ENCODE peak calls at places on chromosome 17, in seven cellular contexts. One of them, this sample, is unnamed.
A peak's percentile ranks its signal among the peaks of the same experiment; 100 is the strongest.

GRCh38 chr17:77875051-77875780 is 83.3 kb upstream of the TNRC6C start:
- DNase-seq in osteoblast: peak; percentile 97
- DNase-seq in hepatocyte: no peak
- DNase-seq in ascending aorta: no peak
- DNase-seq in RWPE1: no peak
- DNase-seq in epithelial cell of prostate: no peak
- DNase-seq in H9: no peak
- DNase-seq in this sample: no peak

GRCh38 chr17:45640141-45640850 is 143.8 kb upstream of the CRHR1 start:
- DNase-seq in osteoblast: peak; percentile 92
- DNase-seq in hepatocyte: peak; percentile 89
- DNase-seq in ascending aorta: no peak
- DNase-seq in RWPE1: peak; percentile 61
- DNase-seq in epithelial cell of prostate: peak; percentile 14
- DNase-seq in H9: peak; percentile 90
- DNase-seq in this sample: peak; percentile 91

GRCh38 chr17:10733666-10734065 is 3.8 kb upstream of the TMEM220 start:
- DNase-seq in osteoblast: no peak
- DNase-seq in hepatocyte: no peak
- DNase-seq in ascending aorta: no peak
- DNase-seq in RWPE1: no peak
- DNase-seq in epithelial cell of prostate: no peak
- DNase-seq in H9: peak; percentile 19
- DNase-seq in this sample: no peak

GRCh38 chr17:10172241-10172741 is 26.1 kb downstream of the GAS7 start:
- DNase-seq in osteoblast: no peak
- DNase-seq in hepatocyte: no peak
- DNase-seq in ascending aorta: no peak
- DNase-seq in RWPE1: peak; percentile 14
- DNase-seq in epithelial cell of prostate: no peak
- DNase-seq in H9: no peak
- DNase-seq in this sample: no peak

GRCh38 chr17:36742267-36743000 is 141.1 kb downstream of the MRM1 start:
- DNase-seq in osteoblast: no peak
- DNase-seq in hepatocyte: no peak
- DNase-seq in ascending aorta: no peak
- DNase-seq in RWPE1: no peak
- DNase-seq in epithelial cell of prostate: no peak
- DNase-seq in H9: peak; percentile 69
- DNase-seq in this sample: no peak

GRCh38 chr17:35189291-35189690 is 4.9 kb downstream of the SLC35G3 start:
- DNase-seq in osteoblast: peak; percentile 76
- DNase-seq in hepatocyte: no peak
- DNase-seq in ascending aorta: no peak
- DNase-seq in RWPE1: peak; percentile 59
- DNase-seq in epithelial cell of prostate: no peak
- DNase-seq in H9: no peak
- DNase-seq in this sample: no peak

GRCh38 chr17:46195939-46196338 is 2.7 kb upstream of the KANSL1 start:
- DNase-seq in osteoblast: no peak
- DNase-seq in hepatocyte: no peak
- DNase-seq in ascending aorta: no peak
- DNase-seq in RWPE1: no peak
- DNase-seq in epithelial cell of prostate: no peak
- DNase-seq in H9: no peak
- DNase-seq in this sample: no peak

GRCh38 chr17:64622931-64623654 is 39.0 kb downstream of the SMURF2 start:
- DNase-seq in osteoblast: peak; percentile 63
- DNase-seq in hepatocyte: no peak
- DNase-seq in ascending aorta: no peak
- DNase-seq in RWPE1: peak; percentile 85
- DNase-seq in epithelial cell of prostate: peak; percentile 26
- DNase-seq in H9: no peak
- DNase-seq in this sample: no peak

GRCh38 chr17:34582185-34582900 is 3.0 kb downstream of the TMEM132E start:
- DNase-seq in osteoblast: peak; percentile 79
- DNase-seq in hepatocyte: no peak
- DNase-seq in ascending aorta: no peak
- DNase-seq in RWPE1: no peak
- DNase-seq in epithelial cell of prostate: no peak
- DNase-seq in H9: peak; percentile 60
- DNase-seq in this sample: no peak

GRCh38 chr17:75036643-75037268 is 10.0 kb downstream of the ATP5PD start:
- DNase-seq in osteoblast: no peak
- DNase-seq in hepatocyte: peak; percentile 38
- DNase-seq in ascending aorta: peak; percentile 57
- DNase-seq in RWPE1: peak; percentile 64
- DNase-seq in epithelial cell of prostate: no peak
- DNase-seq in H9: peak; percentile 84
- DNase-seq in this sample: no peak

GRCh38 chr17:65532491-65532890 is 29.0 kb downstream of the AXIN2 start:
- DNase-seq in osteoblast: peak; percentile 14
- DNase-seq in hepatocyte: no peak
- DNase-seq in ascending aorta: no peak
- DNase-seq in RWPE1: no peak
- DNase-seq in epithelial cell of prostate: no peak
- DNase-seq in H9: no peak
- DNase-seq in this sample: no peak

GRCh38 chr17:7309628-7310027 is 2.2 kb downstream of the EIF5A start:
- DNase-seq in osteoblast: peak; percentile 13
- DNase-seq in hepatocyte: no peak
- DNase-seq in ascending aorta: no peak
- DNase-seq in RWPE1: no peak
- DNase-seq in epithelial cell of prostate: no peak
- DNase-seq in H9: no peak
- DNase-seq in this sample: no peak

GRCh38 chr17:74454197-74455024 is 12.0 kb upstream of the CD300A start:
- DNase-seq in osteoblast: peak; percentile 99
- DNase-seq in hepatocyte: peak; percentile 97
- DNase-seq in ascending aorta: no peak
- DNase-seq in RWPE1: no peak
- DNase-seq in epithelial cell of prostate: no peak
- DNase-seq in H9: peak; percentile 55
- DNase-seq in this sample: peak; percentile 97

GRCh38 chr17:16243811-16244567 is 27.0 kb downstream of the PIGL start:
- DNase-seq in osteoblast: no peak
- DNase-seq in hepatocyte: no peak
- DNase-seq in ascending aorta: no peak
- DNase-seq in RWPE1: no peak
- DNase-seq in epithelial cell of prostate: no peak
- DNase-seq in H9: peak; percentile 67
- DNase-seq in this sample: no peak

GRCh38 chr17:9414471-9414870 is 161.1 kb downstream of the STX8 start:
- DNase-seq in osteoblast: no peak
- DNase-seq in hepatocyte: no peak
- DNase-seq in ascending aorta: no peak
- DNase-seq in RWPE1: no peak
- DNase-seq in epithelial cell of prostate: no peak
- DNase-seq in H9: no peak
- DNase-seq in this sample: no peak

GRCh38 chr17:58318065-58318481 is 10.5 kb downstream of the TSPOAP1 start:
- DNase-seq in osteoblast: peak; percentile 74
- DNase-seq in hepatocyte: no peak
- DNase-seq in ascending aorta: no peak
- DNase-seq in RWPE1: no peak
- DNase-seq in epithelial cell of prostate: no peak
- DNase-seq in H9: peak; percentile 25
- DNase-seq in this sample: peak; percentile 12

GRCh38 chr17:63984651-63985386 is 12.1 kb upstream of the SCN4A start:
- DNase-seq in osteoblast: peak; percentile 97
- DNase-seq in hepatocyte: peak; percentile 46
- DNase-seq in ascending aorta: peak; percentile 42
- DNase-seq in RWPE1: peak; percentile 79
- DNase-seq in epithelial cell of prostate: peak; percentile 62
- DNase-seq in H9: no peak
- DNase-seq in this sample: no peak

GRCh38 chr17:16293918-16294317 is 59.4 kb downstream of the CENPV start:
- DNase-seq in osteoblast: no peak
- DNase-seq in hepatocyte: peak; percentile 56
- DNase-seq in ascending aorta: no peak
- DNase-seq in RWPE1: no peak
- DNase-seq in epithelial cell of prostate: no peak
- DNase-seq in H9: no peak
- DNase-seq in this sample: no peak

GRCh38 chr17:60102632-60103047 is 23.9 kb upstream of the HEATR6 start:
- DNase-seq in osteoblast: peak; percentile 85
- DNase-seq in hepatocyte: no peak
- DNase-seq in ascending aorta: no peak
- DNase-seq in RWPE1: no peak
- DNase-seq in epithelial cell of prostate: no peak
- DNase-seq in H9: no peak
- DNase-seq in this sample: no peak

GRCh38 chr17:75289832-75290337 is 652 bp upstream of the SLC25A19 start:
- DNase-seq in osteoblast: no peak
- DNase-seq in hepatocyte: peak; percentile 62
- DNase-seq in ascending aorta: no peak
- DNase-seq in RWPE1: peak; percentile 40
- DNase-seq in epithelial cell of prostate: no peak
- DNase-seq in H9: no peak
- DNase-seq in this sample: no peak

GRCh38 chr17:34980681-34981537 is 597 bp downstream of the LIG3 start:
- DNase-seq in osteoblast: peak; percentile 98
- DNase-seq in hepatocyte: peak; percentile 87
- DNase-seq in ascending aorta: no peak
- DNase-seq in RWPE1: peak; percentile 82
- DNase-seq in epithelial cell of prostate: peak; percentile 29
- DNase-seq in H9: peak; percentile 76
- DNase-seq in this sample: peak; percentile 75

GRCh38 chr17:9022553-9023388 is 1.5 kb downstream of the NTN1 start:
- DNase-seq in osteoblast: peak; percentile 74
- DNase-seq in hepatocyte: peak; percentile 48
- DNase-seq in ascending aorta: no peak
- DNase-seq in RWPE1: no peak
- DNase-seq in epithelial cell of prostate: no peak
- DNase-seq in H9: peak; percentile 69
- DNase-seq in this sample: no peak

GRCh38 chr17:17748179-17748578 is 66.9 kb downstream of the RAI1 start:
- DNase-seq in osteoblast: no peak
- DNase-seq in hepatocyte: no peak
- DNase-seq in ascending aorta: no peak
- DNase-seq in RWPE1: no peak
- DNase-seq in epithelial cell of prostate: no peak
- DNase-seq in H9: no peak
- DNase-seq in this sample: no peak
- H3K27ac ChIP-seq in osteoblast: no peak overlapping the region
- H3K27ac ChIP-seq in hepatocyte: no peak overlapping the region
- H3K27ac ChIP-seq in ascending aorta: no peak overlapping the region
- H3K27ac ChIP-seq in RWPE1: peak overlapping the region; percentile 91
- H3K27ac ChIP-seq in epithelial cell of prostate: no peak overlapping the region
- H3K27ac ChIP-seq in H9: no peak overlapping the region
- H3K27ac ChIP-seq in this sample: no peak overlapping the region

GRCh38 chr17:68103148-68103547 is 67.6 kb downstream of the KPNA2 start:
- DNase-seq in osteoblast: no peak
- DNase-seq in hepatocyte: no peak
- DNase-seq in ascending aorta: no peak
- DNase-seq in RWPE1: no peak
- DNase-seq in epithelial cell of prostate: no peak
- DNase-seq in H9: no peak
- DNase-seq in this sample: no peak

GRCh38 chr17:68101075-68101991 is 65.8 kb downstream of the KPNA2 start:
- DNase-seq in osteoblast: peak; percentile 99
- DNase-seq in hepatocyte: peak; percentile 96
- DNase-seq in ascending aorta: peak; percentile 90
- DNase-seq in RWPE1: peak; percentile 87
- DNase-seq in epithelial cell of prostate: peak; percentile 34
- DNase-seq in H9: peak; percentile 100
- DNase-seq in this sample: peak; percentile 99

GRCh38 chr17:68100000-68100641 is 64.6 kb downstream of the KPNA2 start:
- DNase-seq in osteoblast: peak; percentile 35
- DNase-seq in hepatocyte: no peak
- DNase-seq in ascending aorta: no peak
- DNase-seq in RWPE1: no peak
- DNase-seq in epithelial cell of prostate: no peak
- DNase-seq in H9: no peak
- DNase-seq in this sample: no peak

GRCh38 chr17:68106085-68106484 is 70.5 kb downstream of the KPNA2 start:
- DNase-seq in osteoblast: no peak
- DNase-seq in hepatocyte: no peak
- DNase-seq in ascending aorta: no peak
- DNase-seq in RWPE1: no peak
- DNase-seq in epithelial cell of prostate: no peak
- DNase-seq in H9: no peak
- DNase-seq in this sample: no peak

GRCh38 chr17:68101992-68102758 is 66.6 kb downstream of the KPNA2 start:
- DNase-seq in osteoblast: no peak
- DNase-seq in hepatocyte: peak; percentile 23
- DNase-seq in ascending aorta: no peak
- DNase-seq in RWPE1: peak; percentile 12
- DNase-seq in epithelial cell of prostate: no peak
- DNase-seq in H9: no peak
- DNase-seq in this sample: peak; percentile 27
- H3K27ac ChIP-seq in osteoblast: peak overlapping the region; percentile 45
- H3K27ac ChIP-seq in hepatocyte: peak overlapping the region; percentile 95
- H3K27ac ChIP-seq in ascending aorta: peak overlapping the region; percentile 83
- H3K27ac ChIP-seq in RWPE1: peak overlapping the region; percentile 78
- H3K27ac ChIP-seq in epithelial cell of prostate: peak overlapping the region; percentile 50
- H3K27ac ChIP-seq in H9: no peak overlapping the region
- H3K27ac ChIP-seq in this sample: peak overlapping the region; percentile 71

GRCh38 chr17:1351275-1351674 is 48.7 kb downstream of the YWHAE start:
- DNase-seq in osteoblast: peak; percentile 0
- DNase-seq in hepatocyte: no peak
- DNase-seq in ascending aorta: no peak
- DNase-seq in RWPE1: no peak
- DNase-seq in epithelial cell of prostate: no peak
- DNase-seq in H9: no peak
- DNase-seq in this sample: no peak
- H3K27ac ChIP-seq in osteoblast: no peak overlapping the region
- H3K27ac ChIP-seq in hepatocyte: no peak overlapping the region
- H3K27ac ChIP-seq in ascending aorta: no peak overlapping the region
- H3K27ac ChIP-seq in RWPE1: peak overlapping the region; percentile 10
- H3K27ac ChIP-seq in epithelial cell of prostate: no peak overlapping the region
- H3K27ac ChIP-seq in H9: no peak overlapping the region
- H3K27ac ChIP-seq in this sample: no peak overlapping the region

GRCh38 chr17:1792495-1793446 is 30.9 kb downstream of the SERPINF1 start:
- DNase-seq in osteoblast: no peak
- DNase-seq in hepatocyte: no peak
- DNase-seq in ascending aorta: no peak
- DNase-seq in RWPE1: no peak
- DNase-seq in epithelial cell of prostate: no peak
- DNase-seq in H9: no peak
- DNase-seq in this sample: no peak
- H3K27ac ChIP-seq in osteoblast: no peak overlapping the region
- H3K27ac ChIP-seq in hepatocyte: no peak overlapping the region
- H3K27ac ChIP-seq in ascending aorta: no peak overlapping the region
- H3K27ac ChIP-seq in RWPE1: peak overlapping the region; percentile 79
- H3K27ac ChIP-seq in epithelial cell of prostate: peak overlapping the region; percentile 59
- H3K27ac ChIP-seq in H9: no peak overlapping the region
- H3K27ac ChIP-seq in this sample: peak overlapping the region; percentile 62

This sample was measured in WERI-Rb-1.